ENCODE peak calls at places on chromosomes 12 and 14, in eight cellular contexts. One of them, this sample, is unnamed.

GRCh38 chr12:41993283-41993682 is 151.4 kb downstream of the GXYLT1 start:
- DNase-seq in cardiac muscle cell: no peak
- DNase-seq in tibial artery: no peak
- DNase-seq in HepG2: no peak
- DNase-seq in AG04450: no peak
- DNase-seq in SK-N-SH: no peak
- DNase-seq in upper lobe of right lung: no peak
- DNase-seq in brain microvascular endothelial cell: no peak
- DNase-seq in this sample: no peak

GRCh38 chr14:66638688-66639087 is 130.7 kb downstream of the GPHN start:
- DNase-seq in cardiac muscle cell: peak
- DNase-seq in tibial artery: no peak
- DNase-seq in HepG2: no peak
- DNase-seq in AG04450: no peak
- DNase-seq in SK-N-SH: no peak
- DNase-seq in upper lobe of right lung: no peak
- DNase-seq in brain microvascular endothelial cell: peak
- DNase-seq in this sample: no peak

GRCh38 chr12:104689630-104690029 is 232.9 kb downstream of the CHST11 start:
- DNase-seq in cardiac muscle cell: no peak
- DNase-seq in tibial artery: no peak
- DNase-seq in HepG2: no peak
- DNase-seq in AG04450: no peak
- DNase-seq in SK-N-SH: no peak
- DNase-seq in upper lobe of right lung: no peak
- DNase-seq in brain microvascular endothelial cell: no peak
- DNase-seq in this sample: no peak

GRCh38 chr14:78586681-78587080 is 416.5 kb downstream of the NRXN3 start:
- DNase-seq in cardiac muscle cell: no peak
- DNase-seq in tibial artery: no peak
- DNase-seq in HepG2: no peak
- DNase-seq in AG04450: no peak
- DNase-seq in SK-N-SH: no peak
- DNase-seq in upper lobe of right lung: no peak
- DNase-seq in brain microvascular endothelial cell: no peak
- DNase-seq in this sample: no peak

GRCh38 chr14:36768638-36769337 is 107.1 kb downstream of the PAX9 start:
- DNase-seq in cardiac muscle cell: no peak
- DNase-seq in tibial artery: no peak
- DNase-seq in HepG2: no peak
- DNase-seq in AG04450: no peak
- DNase-seq in SK-N-SH: no peak
- DNase-seq in upper lobe of right lung: no peak
- DNase-seq in brain microvascular endothelial cell: no peak
- DNase-seq in this sample: no peak

GRCh38 chr12:110546339-110546738 is 36.8 kb downstream of the PPTC7 start:
- DNase-seq in cardiac muscle cell: peak
- DNase-seq in tibial artery: no peak
- DNase-seq in HepG2: no peak
- DNase-seq in AG04450: peak
- DNase-seq in SK-N-SH: no peak
- DNase-seq in upper lobe of right lung: no peak
- DNase-seq in brain microvascular endothelial cell: peak
- DNase-seq in this sample: no peak

GRCh38 chr12:15783288-15783687 is 5.9 kb downstream of the EPS8 start:
- DNase-seq in cardiac muscle cell: no peak
- DNase-seq in tibial artery: no peak
- DNase-seq in HepG2: no peak
- DNase-seq in AG04450: no peak
- DNase-seq in SK-N-SH: no peak
- DNase-seq in upper lobe of right lung: no peak
- DNase-seq in brain microvascular endothelial cell: no peak
- DNase-seq in this sample: no peak

GRCh38 chr14:69346710-69347109 is 51.4 kb downstream of the ERH start:
- DNase-seq in cardiac muscle cell: peak
- DNase-seq in tibial artery: no peak
- DNase-seq in HepG2: no peak
- DNase-seq in AG04450: no peak
- DNase-seq in SK-N-SH: peak
- DNase-seq in upper lobe of right lung: no peak
- DNase-seq in brain microvascular endothelial cell: no peak
- DNase-seq in this sample: peak

GRCh38 chr14:93329965-93330608 is 2.7 kb downstream of the BTBD7 start:
- DNase-seq in cardiac muscle cell: no peak
- DNase-seq in tibial artery: no peak
- DNase-seq in HepG2: peak
- DNase-seq in AG04450: no peak
- DNase-seq in SK-N-SH: no peak
- DNase-seq in upper lobe of right lung: no peak
- DNase-seq in brain microvascular endothelial cell: no peak
- DNase-seq in this sample: no peak

GRCh38 chr14:24734917-24735500 is 101.0 kb upstream of the GZMB start:
- DNase-seq in cardiac muscle cell: peak
- DNase-seq in tibial artery: no peak
- DNase-seq in HepG2: peak
- DNase-seq in AG04450: peak
- DNase-seq in SK-N-SH: peak
- DNase-seq in upper lobe of right lung: no peak
- DNase-seq in brain microvascular endothelial cell: peak
- DNase-seq in this sample: peak

GRCh38 chr14:69592923-69593677 is 18.3 kb upstream of the SUSD6 start:
- DNase-seq in cardiac muscle cell: peak
- DNase-seq in tibial artery: no peak
- DNase-seq in HepG2: no peak
- DNase-seq in AG04450: peak
- DNase-seq in SK-N-SH: no peak
- DNase-seq in upper lobe of right lung: no peak
- DNase-seq in brain microvascular endothelial cell: no peak
- DNase-seq in this sample: no peak

GRCh38 chr12:38555620-38556596 is 239.3 kb downstream of the ALG10B start:
- DNase-seq in cardiac muscle cell: no peak
- DNase-seq in tibial artery: no peak
- DNase-seq in HepG2: no peak
- DNase-seq in AG04450: no peak
- DNase-seq in SK-N-SH: no peak
- DNase-seq in upper lobe of right lung: no peak
- DNase-seq in brain microvascular endothelial cell: no peak
- DNase-seq in this sample: no peak

GRCh38 chr12:92462527-92462926 is 240.3 kb upstream of the PLEKHG7 start:
- DNase-seq in cardiac muscle cell: no peak
- DNase-seq in tibial artery: no peak
- DNase-seq in HepG2: no peak
- DNase-seq in AG04450: no peak
- DNase-seq in SK-N-SH: no peak
- DNase-seq in upper lobe of right lung: no peak
- DNase-seq in brain microvascular endothelial cell: no peak
- DNase-seq in this sample: no peak

GRCh38 chr12:7144414-7145120 is 14.4 kb downstream of the CLSTN3 start:
- DNase-seq in cardiac muscle cell: peak
- DNase-seq in tibial artery: peak
- DNase-seq in HepG2: no peak
- DNase-seq in AG04450: no peak
- DNase-seq in SK-N-SH: peak
- DNase-seq in upper lobe of right lung: peak
- DNase-seq in brain microvascular endothelial cell: no peak
- DNase-seq in this sample: no peak

GRCh38 chr14:65019944-65020566 is 33.4 kb downstream of the FNTB start:
- DNase-seq in cardiac muscle cell: peak
- DNase-seq in tibial artery: no peak
- DNase-seq in HepG2: peak
- DNase-seq in AG04450: peak
- DNase-seq in SK-N-SH: peak
- DNase-seq in upper lobe of right lung: no peak
- DNase-seq in brain microvascular endothelial cell: peak
- DNase-seq in this sample: peak

GRCh38 chr12:116601524-116601923 is 42.3 kb downstream of the MAP1LC3B2 start:
- DNase-seq in cardiac muscle cell: peak
- DNase-seq in tibial artery: no peak
- DNase-seq in HepG2: no peak
- DNase-seq in AG04450: no peak
- DNase-seq in SK-N-SH: no peak
- DNase-seq in upper lobe of right lung: no peak
- DNase-seq in brain microvascular endothelial cell: peak
- DNase-seq in this sample: no peak

GRCh38 chr14:73231874-73232851 is 5.1 kb upstream of the PAPLN start:
- DNase-seq in cardiac muscle cell: peak
- DNase-seq in tibial artery: no peak
- DNase-seq in HepG2: peak
- DNase-seq in AG04450: no peak
- DNase-seq in SK-N-SH: peak
- DNase-seq in upper lobe of right lung: no peak
- DNase-seq in brain microvascular endothelial cell: no peak
- DNase-seq in this sample: peak
- TF ChIP-seq CTCF in cardiac muscle cell: peak
- TF ChIP-seq CTCF in tibial artery: no peak
- TF ChIP-seq CTCF in HepG2: peak
- TF ChIP-seq CTCF in AG04450: peak
- TF ChIP-seq CTCF in SK-N-SH: peak
- TF ChIP-seq CTCF in upper lobe of right lung: peak
- TF ChIP-seq CTCF in brain microvascular endothelial cell: peak
- TF ChIP-seq CTCF in this sample: peak

DNA sequence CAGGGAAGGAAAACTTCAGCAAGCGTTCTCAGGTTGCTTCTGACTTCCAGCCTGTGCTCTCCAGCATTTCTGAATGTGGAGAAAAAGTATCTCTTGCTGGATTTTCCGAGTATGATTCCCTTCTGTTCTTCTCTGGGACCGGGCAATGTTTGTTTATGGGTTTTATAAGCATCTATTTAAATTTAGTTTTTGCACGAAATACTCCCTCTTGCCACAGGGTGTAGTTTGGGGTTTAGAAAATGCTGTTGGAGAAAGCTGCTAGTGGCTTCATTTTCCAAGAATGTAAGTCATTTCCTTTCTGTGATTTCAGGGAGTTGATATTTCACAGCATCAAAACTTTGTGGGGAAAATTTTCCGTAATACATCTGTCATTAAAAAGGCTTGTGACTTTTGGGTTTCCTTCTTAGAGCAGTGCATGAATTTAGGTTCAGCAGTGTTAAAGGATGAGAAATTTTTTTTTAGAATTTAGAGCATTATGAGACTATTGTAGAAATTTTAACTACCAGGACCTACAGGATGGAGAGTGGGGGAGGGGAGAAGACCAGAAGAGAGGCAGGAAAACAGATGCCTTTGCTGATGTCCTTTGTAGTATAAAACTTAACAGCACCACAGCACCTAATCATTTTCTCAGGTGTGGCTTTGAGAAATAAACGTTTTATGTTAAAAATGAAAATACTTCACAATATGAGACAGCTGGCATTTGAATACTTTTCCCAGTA is 1.5 kb downstream of the FRMD6 start:
- DNase-seq in cardiac muscle cell: peak
- DNase-seq in tibial artery: no peak
- DNase-seq in HepG2: no peak
- DNase-seq in AG04450: no peak
- DNase-seq in SK-N-SH: no peak
- DNase-seq in upper lobe of right lung: no peak
- DNase-seq in brain microvascular endothelial cell: no peak
- DNase-seq in this sample: peak
- TF ChIP-seq CTCF in cardiac muscle cell: peak
- TF ChIP-seq CTCF in tibial artery: peak
- TF ChIP-seq CTCF in HepG2: no peak
- TF ChIP-seq CTCF in AG04450: peak
- TF ChIP-seq CTCF in SK-N-SH: peak
- TF ChIP-seq CTCF in upper lobe of right lung: peak
- TF ChIP-seq CTCF in brain microvascular endothelial cell: peak
- TF ChIP-seq CTCF in this sample: no peak

GRCh38 chr14:59844414-59844813 is 26.2 kb downstream of the RTN1 start:
- DNase-seq in cardiac muscle cell: no peak
- DNase-seq in tibial artery: no peak
- DNase-seq in HepG2: no peak
- DNase-seq in AG04450: no peak
- DNase-seq in SK-N-SH: no peak
- DNase-seq in upper lobe of right lung: no peak
- DNase-seq in brain microvascular endothelial cell: no peak
- DNase-seq in this sample: no peak
- TF ChIP-seq CTCF in cardiac muscle cell: no peak
- TF ChIP-seq CTCF in tibial artery: no peak
- TF ChIP-seq CTCF in HepG2: no peak
- TF ChIP-seq CTCF in AG04450: no peak
- TF ChIP-seq CTCF in SK-N-SH: no peak
- TF ChIP-seq CTCF in upper lobe of right lung: no peak
- TF ChIP-seq CTCF in brain microvascular endothelial cell: no peak
- TF ChIP-seq CTCF in this sample: no peak

GRCh38 chr12:120586216-120586615 is 5.0 kb upstream of the POP5 start:
- DNase-seq in cardiac muscle cell: no peak
- DNase-seq in tibial artery: no peak
- DNase-seq in HepG2: no peak
- DNase-seq in AG04450: no peak
- DNase-seq in SK-N-SH: no peak
- DNase-seq in upper lobe of right lung: no peak
- DNase-seq in brain microvascular endothelial cell: no peak
- DNase-seq in this sample: no peak

GRCh38 chr12:120583478-120584030 is 2.4 kb upstream of the POP5 start:
- DNase-seq in cardiac muscle cell: peak
- DNase-seq in tibial artery: peak
- DNase-seq in HepG2: peak
- DNase-seq in AG04450: peak
- DNase-seq in SK-N-SH: peak
- DNase-seq in upper lobe of right lung: peak
- DNase-seq in brain microvascular endothelial cell: peak
- DNase-seq in this sample: peak

GRCh38 chr12:120586860-120587259 is 5.7 kb upstream of the POP5 start:
- DNase-seq in cardiac muscle cell: no peak
- DNase-seq in tibial artery: no peak
- DNase-seq in HepG2: no peak
- DNase-seq in AG04450: no peak
- DNase-seq in SK-N-SH: no peak
- DNase-seq in upper lobe of right lung: no peak
- DNase-seq in brain microvascular endothelial cell: no peak
- DNase-seq in this sample: no peak

GRCh38 chr12:120581998-120582397 is 796 bp upstream of the POP5 start:
- DNase-seq in cardiac muscle cell: peak
- DNase-seq in tibial artery: no peak
- DNase-seq in HepG2: no peak
- DNase-seq in AG04450: no peak
- DNase-seq in SK-N-SH: no peak
- DNase-seq in upper lobe of right lung: no peak
- DNase-seq in brain microvascular endothelial cell: no peak
- DNase-seq in this sample: no peak

GRCh38 chr12:120584343-120585149 is 3.3 kb upstream of the POP5 start:
- DNase-seq in cardiac muscle cell: peak
- DNase-seq in tibial artery: peak
- DNase-seq in HepG2: no peak
- DNase-seq in AG04450: no peak
- DNase-seq in SK-N-SH: peak
- DNase-seq in upper lobe of right lung: peak
- DNase-seq in brain microvascular endothelial cell: no peak
- DNase-seq in this sample: peak
- TF ChIP-seq CTCF in cardiac muscle cell: peak
- TF ChIP-seq CTCF in tibial artery: peak
- TF ChIP-seq CTCF in HepG2: peak
- TF ChIP-seq CTCF in AG04450: peak
- TF ChIP-seq CTCF in SK-N-SH: peak
- TF ChIP-seq CTCF in upper lobe of right lung: peak
- TF ChIP-seq CTCF in brain microvascular endothelial cell: peak
- TF ChIP-seq CTCF in this sample: no peak

GRCh38 chr12:46354111-46354798 is 18.3 kb downstream of the SLC38A2 start:
- DNase-seq in cardiac muscle cell: no peak
- DNase-seq in tibial artery: no peak
- DNase-seq in HepG2: no peak
- DNase-seq in AG04450: no peak
- DNase-seq in SK-N-SH: no peak
- DNase-seq in upper lobe of right lung: no peak
- DNase-seq in brain microvascular endothelial cell: no peak
- DNase-seq in this sample: no peak
- TF ChIP-seq CTCF in cardiac muscle cell: no peak
- TF ChIP-seq CTCF in tibial artery: no peak
- TF ChIP-seq CTCF in HepG2: peak
- TF ChIP-seq CTCF in AG04450: no peak
- TF ChIP-seq CTCF in SK-N-SH: peak
- TF ChIP-seq CTCF in upper lobe of right lung: no peak
- TF ChIP-seq CTCF in brain microvascular endothelial cell: peak
- TF ChIP-seq CTCF in this sample: no peak

GRCh38 chr12:18549598-18549997 is 188.2 kb downstream of the PLCZ1 start:
- DNase-seq in cardiac muscle cell: no peak
- DNase-seq in tibial artery: no peak
- DNase-seq in HepG2: no peak
- DNase-seq in AG04450: no peak
- DNase-seq in SK-N-SH: no peak
- DNase-seq in upper lobe of right lung: no peak
- DNase-seq in brain microvascular endothelial cell: no peak
- DNase-seq in this sample: no peak
- TF ChIP-seq CTCF in cardiac muscle cell: peak
- TF ChIP-seq CTCF in tibial artery: no peak
- TF ChIP-seq CTCF in HepG2: no peak
- TF ChIP-seq CTCF in AG04450: peak
- TF ChIP-seq CTCF in SK-N-SH: no peak
- TF ChIP-seq CTCF in upper lobe of right lung: no peak
- TF ChIP-seq CTCF in brain microvascular endothelial cell: peak
- TF ChIP-seq CTCF in this sample: no peak

This sample was measured in Calu3.